ENCODE peak calls at places on chromosome 6, in nine cellular contexts. I, H, W, P, G, D, Y, C and J are unnamed samples.

GRCh38 chr6:33621396-33622388 is 570 bp downstream of the ITPR3 start:
- DNase-seq in I (no peak), H (no peak), W (no peak), P (peak), G (peak), D (no peak), Y (peak), C (peak), J (peak)

GRCh38 chr6:165059032-165059431 is 250.4 kb downstream of the C6orf118 start:
- DNase-seq in I (no peak), H (no peak), W (no peak), P (peak), G (no peak), D (no peak), Y (no peak), C (no peak), J (peak)

GRCh38 chr6:159966981-159967380 is 1.9 kb upstream of the IGF2R start:
- DNase-seq in I (no peak), H (no peak), W (no peak), P (peak), G (peak), D (no peak), Y (no peak), C (no peak), J (peak)

GRCh38 chr6:143410859-143411270 is 39.6 kb downstream of the ADAT2 start:
- DNase-seq in I (no peak), H (peak), W (peak), P (peak), G (peak), D (no peak), Y (no peak), C (no peak), J (peak)

GRCh38 chr6:13788820-13789219 is 25.5 kb downstream of the MCUR1 start:
- DNase-seq in I (no peak), H (no peak), W (no peak), P (no peak), G (no peak), D (no peak), Y (no peak), C (no peak), J (no peak)

GRCh38 chr6:156557269-156557885 is 219.8 kb upstream of the ARID1B start:
- DNase-seq in I (no peak), H (no peak), W (peak), P (no peak), G (peak), D (peak), Y (no peak), C (peak), J (peak)

GRCh38 chr6:3432416-3432815 is 24.4 kb downstream of the SLC22A23 start:
- DNase-seq in I (no peak), H (no peak), W (no peak), P (peak), G (no peak), D (no peak), Y (no peak), C (no peak), J (peak)

GRCh38 chr6:43717822-43718221 is 30.2 kb upstream of the MRPS18A start:
- DNase-seq in I (no peak), H (no peak), W (no peak), P (no peak), G (peak), D (no peak), Y (no peak), C (no peak), J (no peak)

GRCh38 chr6:134049586-134049985 is 2.8 kb downstream of the SLC2A12 start:
- DNase-seq in I (no peak), H (no peak), W (no peak), P (no peak), G (no peak), D (no peak), Y (no peak), C (no peak), J (no peak)

GRCh38 chr6:51301969-51302368 is 483.3 kb downstream of the TFAP2B start:
- DNase-seq in I (no peak), H (no peak), W (no peak), P (no peak), G (no peak), D (peak), Y (no peak), C (no peak), J (no peak)

GRCh38 chr6:89359561-89359960 is 7.0 kb upstream of the UBE2J1 start:
- DNase-seq in I (no peak), H (no peak), W (no peak), P (no peak), G (no peak), D (no peak), Y (no peak), C (no peak), J (no peak)

GRCh38 chr6:36666726-36667591 is 11.6 kb upstream of the CDKN1A start:
- DNase-seq in I (peak), H (peak), W (peak), P (peak), G (peak), D (peak), Y (peak), C (no peak), J (peak)

GRCh38 chr6:151475653-151476523 is 17.9 kb upstream of the CCDC170 start:
- DNase-seq in I (peak), H (no peak), W (peak), P (peak), G (peak), D (no peak), Y (peak), C (peak), J (peak)

GRCh38 chr6:17703256-17703694 is 3.5 kb downstream of the NUP153 start:
- DNase-seq in I (no peak), H (peak), W (peak), P (peak), G (peak), D (no peak), Y (no peak), C (peak), J (peak)

GRCh38 chr6:30685977-30686907 is at the start of gene PPP1R18:
- DNase-seq in I (no peak), H (peak), W (no peak), P (peak), G (peak), D (peak), Y (peak), C (peak), J (peak)

GRCh38 chr6:52551483-52552277 is 25.2 kb downstream of the TRAM2 start:
- DNase-seq in I (no peak), H (peak), W (peak), P (peak), G (peak), D (no peak), Y (peak), C (no peak), J (peak)

GRCh38 chr6:108895591-108895990 is 47.4 kb downstream of the ARMC2 start:
- DNase-seq in I (no peak), H (no peak), W (no peak), P (no peak), G (peak), D (no peak), Y (no peak), C (no peak), J (no peak)

GRCh38 chr6:159654483-159655098 is 38.5 kb downstream of the SOD2 start:
- DNase-seq in I (peak), H (peak), W (no peak), P (peak), G (peak), D (no peak), Y (no peak), C (peak), J (peak)

GRCh38 chr6:136791296-136792065 is 796 bp downstream of the MAP3K5 start:
- DNase-seq in I (no peak), H (peak), W (peak), P (peak), G (peak), D (peak), Y (peak), C (peak), J (peak)

GRCh38 chr6:158474961-158475343 is 84.9 kb upstream of the TMEM181 start:
- DNase-seq in I (no peak), H (peak), W (peak), P (no peak), G (peak), D (peak), Y (no peak), C (no peak), J (peak)

GRCh38 chr6:6657820-6658217 is 69.3 kb downstream of the LY86 start:
- DNase-seq in I (no peak), H (no peak), W (no peak), P (no peak), G (no peak), D (no peak), Y (no peak), C (no peak), J (no peak)

GRCh38 chr6:42083530-42083929 is 33.2 kb downstream of the TAF8 start:
- DNase-seq in I (no peak), H (no peak), W (no peak), P (no peak), G (no peak), D (no peak), Y (no peak), C (no peak), J (no peak)

GRCh38 chr6:42086665-42087050 is 36.3 kb downstream of the TAF8 start:
- DNase-seq in I (no peak), H (no peak), W (no peak), P (no peak), G (no peak), D (no peak), Y (no peak), C (no peak), J (no peak)

GRCh38 chr6:42086046-42086664 is 35.8 kb downstream of the TAF8 start:
- DNase-seq in I (no peak), H (no peak), W (no peak), P (no peak), G (no peak), D (no peak), Y (no peak), C (no peak), J (no peak)

GRCh38 chr6:42088101-42088591 is 37.8 kb downstream of the TAF8 start:
- DNase-seq in I (no peak), H (peak), W (no peak), P (peak), G (peak), D (no peak), Y (no peak), C (no peak), J (peak)

DNA sequence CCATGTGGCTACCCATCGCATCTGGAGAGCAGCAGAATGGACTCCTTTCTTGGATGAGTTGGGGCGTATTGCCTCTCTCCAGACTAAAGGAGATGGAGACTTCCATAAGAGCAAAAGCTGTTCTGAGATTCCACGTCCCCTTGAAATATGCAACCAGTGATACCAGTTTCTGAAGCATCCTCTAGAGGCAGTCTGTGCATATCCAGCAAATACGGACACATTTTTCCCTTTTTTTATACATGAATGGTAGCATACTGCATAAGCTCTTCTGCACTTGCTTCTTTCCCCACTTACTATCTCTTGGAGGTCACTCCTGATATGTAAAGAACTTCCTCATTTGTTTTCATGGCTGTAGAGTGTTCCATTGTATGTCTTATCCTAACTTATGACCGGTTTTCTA is 34.6 kb downstream of the TAF8 start:
- DNase-seq in I (no peak), H (peak), W (no peak), P (no peak), G (peak), D (no peak), Y (no peak), C (no peak), J (no peak)
- TF ChIP-seq CTCF in I (peak), H (no peak), W (no peak), P (peak), G (peak), D (no peak), Y (no peak), C (no peak), J (peak)

GRCh38 chr6:38234141-38234540 is 405.6 kb downstream of the BTBD9 start:
- DNase-seq in I (no peak), H (no peak), W (no peak), P (no peak), G (no peak), D (no peak), Y (no peak), C (no peak), J (no peak)
- TF ChIP-seq CTCF in I (no peak), H (no peak), W (no peak), P (peak), G (no peak), D (no peak), Y (no peak), C (no peak), J (no peak)

GRCh38 chr6:35392773-35393672 is 50.7 kb downstream of the PPARD start:
- DNase-seq in I (no peak), H (no peak), W (no peak), P (peak), G (no peak), D (no peak), Y (no peak), C (no peak), J (peak)

GRCh38 chr6:35392111-35392702 is 49.8 kb downstream of the PPARD start:
- DNase-seq in I (no peak), H (no peak), W (no peak), P (peak), G (no peak), D (no peak), Y (peak), C (no peak), J (peak)

GRCh38 chr6:35388023-35388422 is 45.7 kb downstream of the PPARD start:
- DNase-seq in I (no peak), H (no peak), W (no peak), P (no peak), G (no peak), D (no peak), Y (no peak), C (no peak), J (no peak)

GRCh38 chr6:35388772-35389352 is 46.5 kb downstream of the PPARD start:
- DNase-seq in I (no peak), H (no peak), W (no peak), P (no peak), G (no peak), D (no peak), Y (no peak), C (no peak), J (no peak)

DNA sequence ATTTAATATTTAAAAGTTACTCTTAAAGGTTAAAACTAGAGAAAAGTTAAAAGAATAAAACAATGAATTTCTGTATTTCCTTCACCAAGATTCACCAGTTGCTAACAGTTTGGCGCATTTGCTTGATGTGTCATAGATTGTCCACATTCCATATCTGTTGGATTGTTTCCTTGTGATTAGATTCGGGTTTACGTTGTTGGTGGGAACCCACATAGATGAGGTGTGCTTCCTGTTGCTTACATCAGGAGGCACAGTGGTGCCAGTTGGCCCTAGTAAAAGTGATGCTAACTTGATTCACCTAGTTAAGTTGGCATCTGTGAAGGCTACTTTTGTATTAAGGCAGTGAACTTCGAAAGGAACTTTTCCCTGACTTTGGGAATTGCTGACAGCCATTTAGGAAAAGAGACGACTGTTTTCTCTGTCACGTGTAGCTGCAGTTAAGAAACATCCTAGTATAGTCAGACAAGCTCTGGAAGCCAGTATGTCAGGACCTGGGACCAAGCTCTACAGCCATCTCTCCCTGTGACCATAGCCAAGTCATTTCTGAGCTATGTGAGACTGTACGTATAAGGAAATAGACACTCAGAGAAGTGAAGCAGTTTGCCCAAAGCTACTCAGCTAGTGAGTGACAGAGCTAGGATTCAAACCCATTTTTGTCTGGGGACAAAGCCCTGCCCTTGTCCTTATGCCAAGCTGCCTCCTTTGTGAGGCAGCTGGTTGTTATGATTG is 49.0 kb downstream of the PPARD start:
- DNase-seq in I (peak), H (peak), W (peak), P (peak), G (peak), D (no peak), Y (no peak), C (no peak), J (peak)
- TF ChIP-seq CTCF in I (no peak), H (peak), W (peak), P (peak), G (no peak), D (no peak), Y (no peak), C (no peak), J (peak)

GRCh38 chr6:145895802-145896201 is 68.4 kb downstream of the SHPRH start:
- DNase-seq in I (no peak), H (no peak), W (no peak), P (no peak), G (peak), D (no peak), Y (no peak), C (no peak), J (peak)
- TF ChIP-seq CTCF in I (peak), H (peak), W (no peak), P (peak), G (peak), D (no peak), Y (no peak), C (peak), J (peak)

GRCh38 chr6:168050225-168050796 is 28.7 kb downstream of the FRMD1 start:
- DNase-seq in I (no peak), H (no peak), W (no peak), P (no peak), G (no peak), D (no peak), Y (peak), C (no peak), J (no peak)

GRCh38 chr6:168051648-168052047 is 27.4 kb downstream of the FRMD1 start:
- DNase-seq in I (no peak), H (no peak), W (no peak), P (no peak), G (no peak), D (no peak), Y (no peak), C (no peak), J (no peak)

GRCh38 chr6:168049681-168050224 is 29.3 kb downstream of the FRMD1 start:
- DNase-seq in I (no peak), H (no peak), W (no peak), P (no peak), G (no peak), D (no peak), Y (peak), C (no peak), J (no peak)

GRCh38 chr6:168052291-168052891 is 26.6 kb downstream of the FRMD1 start:
- DNase-seq in I (no peak), H (no peak), W (no peak), P (no peak), G (no peak), D (no peak), Y (no peak), C (no peak), J (no peak)

GRCh38 chr6:168050861-168051586 is 28.0 kb downstream of the FRMD1 start:
- DNase-seq in I (no peak), H (no peak), W (no peak), P (no peak), G (no peak), D (no peak), Y (peak), C (no peak), J (no peak)
- TF ChIP-seq CTCF in I (no peak), H (peak), W (peak), P (no peak), G (no peak), D (no peak), Y (peak), C (no peak), J (no peak)